ENCODE peak calls at places on chromosomes 7 and 10, in five cellular contexts. One of them, this sample, is unnamed.

GRCh38 chr10:72027498-72027897 is 60.9 kb downstream of the SPOCK2 start:
- DNase-seq in sigmoid colon: no peak
- DNase-seq in PC-9: peak; percentile 57
- DNase-seq in transverse colon: peak; percentile 68
- DNase-seq in MM.1S: no peak
- DNase-seq in this sample: peak; percentile 83

GRCh38 chr7:82210422-82211184 is 233.0 kb downstream of the CACNA2D1 start:
- DNase-seq in sigmoid colon: no peak
- DNase-seq in PC-9: no peak
- DNase-seq in transverse colon: no peak
- DNase-seq in MM.1S: no peak
- DNase-seq in this sample: no peak

GRCh38 chr7:47901542-47901941 is 46.7 kb downstream of the PKD1L1 start:
- DNase-seq in sigmoid colon: no peak
- DNase-seq in PC-9: peak; percentile 44
- DNase-seq in transverse colon: no peak
- DNase-seq in MM.1S: no peak
- DNase-seq in this sample: no peak

GRCh38 chr7:55073051-55073511 is 54.3 kb downstream of the EGFR start:
- DNase-seq in sigmoid colon: no peak
- DNase-seq in PC-9: no peak
- DNase-seq in transverse colon: no peak
- DNase-seq in MM.1S: no peak
- DNase-seq in this sample: no peak

GRCh38 chr7:150356265-150356897 is 12.2 kb upstream of the REPIN1 start:
- DNase-seq in sigmoid colon: peak; percentile 46
- DNase-seq in PC-9: no peak
- DNase-seq in transverse colon: no peak
- DNase-seq in MM.1S: peak; percentile 69
- DNase-seq in this sample: no peak

GRCh38 chr10:63769367-63769766 is 248.2 kb downstream of the REEP3 start:
- DNase-seq in sigmoid colon: no peak
- DNase-seq in PC-9: no peak
- DNase-seq in transverse colon: no peak
- DNase-seq in MM.1S: peak; percentile 27
- DNase-seq in this sample: no peak

GRCh38 chr7:137001478-137001877 is 133.0 kb downstream of the CHRM2 start:
- DNase-seq in sigmoid colon: no peak
- DNase-seq in PC-9: no peak
- DNase-seq in transverse colon: no peak
- DNase-seq in MM.1S: no peak
- DNase-seq in this sample: no peak

GRCh38 chr10:32348297-32349198 is 1.6 kb upstream of the EPC1 start:
- DNase-seq in sigmoid colon: no peak
- DNase-seq in PC-9: peak; percentile 18
- DNase-seq in transverse colon: no peak
- DNase-seq in MM.1S: no peak
- DNase-seq in this sample: no peak

GRCh38 chr7:13068032-13068431 is 380.6 kb downstream of the ARL4A start:
- DNase-seq in sigmoid colon: no peak
- DNase-seq in PC-9: no peak
- DNase-seq in transverse colon: no peak
- DNase-seq in MM.1S: no peak
- DNase-seq in this sample: no peak

GRCh38 chr7:101362334-101363195 is at the start of gene COL26A1:
- DNase-seq in sigmoid colon: no peak
- DNase-seq in PC-9: peak; percentile 37
- DNase-seq in transverse colon: peak; percentile 12
- DNase-seq in MM.1S: no peak
- DNase-seq in this sample: no peak

GRCh38 chr10:63866075-63866746 is 345.0 kb downstream of the REEP3 start:
- DNase-seq in sigmoid colon: peak; percentile 64
- DNase-seq in PC-9: peak; percentile 47
- DNase-seq in transverse colon: peak; percentile 27
- DNase-seq in MM.1S: peak; percentile 57
- DNase-seq in this sample: peak; percentile 43

GRCh38 chr10:94546616-94547175 is 1.1 kb downstream of the HELLS start:
- DNase-seq in sigmoid colon: no peak
- DNase-seq in PC-9: no peak
- DNase-seq in transverse colon: no peak
- DNase-seq in MM.1S: peak; percentile 24
- DNase-seq in this sample: no peak

GRCh38 chr10:110456523-110457091 is 41.1 kb upstream of the DUSP5 start:
- DNase-seq in sigmoid colon: peak; percentile 11
- DNase-seq in PC-9: peak; percentile 82
- DNase-seq in transverse colon: no peak
- DNase-seq in MM.1S: no peak
- DNase-seq in this sample: no peak

GRCh38 chr7:71303566-71303965 is 171.6 kb downstream of the GALNT17 start:
- DNase-seq in sigmoid colon: no peak
- DNase-seq in PC-9: no peak
- DNase-seq in transverse colon: no peak
- DNase-seq in MM.1S: no peak
- DNase-seq in this sample: no peak

GRCh38 chr10:14450041-14450491 is 119.3 kb upstream of the FRMD4A start:
- DNase-seq in sigmoid colon: no peak
- DNase-seq in PC-9: no peak
- DNase-seq in transverse colon: no peak
- DNase-seq in MM.1S: no peak
- DNase-seq in this sample: no peak

GRCh38 chr7:43076189-43076605 is 36.2 kb upstream of the HECW1 start:
- DNase-seq in sigmoid colon: no peak
- DNase-seq in PC-9: no peak
- DNase-seq in transverse colon: no peak
- DNase-seq in MM.1S: peak; percentile 93
- DNase-seq in this sample: no peak

GRCh38 chr7:47484923-47485639 is 96.8 kb downstream of the TNS3 start:
- DNase-seq in sigmoid colon: no peak
- DNase-seq in PC-9: no peak
- DNase-seq in transverse colon: no peak
- DNase-seq in MM.1S: no peak
- DNase-seq in this sample: no peak

GRCh38 chr7:131774419-131775220 is 218.2 kb upstream of the PODXL start:
- DNase-seq in sigmoid colon: no peak
- DNase-seq in PC-9: no peak
- DNase-seq in transverse colon: no peak
- DNase-seq in MM.1S: no peak
- DNase-seq in this sample: no peak

GRCh38 chr10:3992374-3993178 is 207.6 kb upstream of the KLF6 start:
- DNase-seq in sigmoid colon: no peak
- DNase-seq in PC-9: no peak
- DNase-seq in transverse colon: no peak
- DNase-seq in MM.1S: no peak
- DNase-seq in this sample: peak; percentile 4

GRCh38 chr10:77522268-77522809 is 115.3 kb downstream of the KCNMA1 start:
- DNase-seq in sigmoid colon: no peak
- DNase-seq in PC-9: no peak
- DNase-seq in transverse colon: no peak
- DNase-seq in MM.1S: no peak
- DNase-seq in this sample: no peak

GRCh38 chr10:132006966-132007365 is 25.2 kb upstream of the BNIP3 start:
- DNase-seq in sigmoid colon: no peak
- DNase-seq in PC-9: no peak
- DNase-seq in transverse colon: no peak
- DNase-seq in MM.1S: no peak
- DNase-seq in this sample: no peak

GRCh38 chr10:1086787-1087186 is 30.6 kb downstream of the WDR37 start:
- DNase-seq in sigmoid colon: no peak
- DNase-seq in PC-9: no peak
- DNase-seq in transverse colon: no peak
- DNase-seq in MM.1S: no peak
- DNase-seq in this sample: no peak

DNA sequence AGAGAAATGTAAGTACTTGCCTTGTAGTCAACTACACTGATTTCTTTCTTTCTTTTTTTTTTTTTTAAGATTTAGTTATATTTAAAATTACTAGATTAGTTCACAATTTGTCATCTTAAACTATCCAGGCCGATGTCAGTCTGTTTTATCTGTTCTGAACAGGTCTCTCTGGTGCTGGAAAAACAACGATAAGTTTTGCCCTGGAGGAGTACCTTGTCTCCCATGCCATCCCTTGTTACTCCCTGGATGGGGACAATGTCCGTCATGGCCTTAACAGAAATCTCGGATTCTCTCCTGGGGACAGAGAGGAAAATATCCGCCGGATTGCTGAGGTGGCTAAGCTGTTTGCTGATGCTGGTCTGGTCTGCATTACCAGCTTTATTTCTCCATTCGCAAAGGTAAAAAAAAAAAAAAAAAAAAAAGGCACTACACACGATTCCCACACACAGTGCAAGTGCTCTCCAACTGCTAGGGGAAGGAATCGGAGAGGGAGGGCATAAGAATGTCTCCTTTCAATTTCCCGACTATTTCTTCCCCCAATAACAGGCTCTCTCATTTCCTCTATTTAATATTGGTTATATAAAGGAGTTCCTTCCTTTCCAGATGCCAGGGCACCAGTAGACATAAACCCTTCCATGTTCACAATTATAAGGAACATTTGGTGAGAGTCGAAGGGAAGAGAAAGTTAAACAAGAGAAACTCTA is 53.4 kb downstream of the PAPSS2 start:
- DNase-seq in sigmoid colon: no peak
- DNase-seq in PC-9: no peak
- DNase-seq in transverse colon: no peak
- DNase-seq in MM.1S: no peak
- DNase-seq in this sample: no peak
- H3K36me3 ChIP-seq in sigmoid colon: no peaks in the 10 kb centered on the region
- H3K36me3 ChIP-seq in PC-9: no peaks in the 10 kb centered on the region
- H3K36me3 ChIP-seq in transverse colon: peaks cover 7% of the 10 kb centered on the region
- H3K36me3 ChIP-seq in MM.1S: no peaks in the 10 kb centered on the region
- H3K36me3 ChIP-seq in this sample: no peaks in the 10 kb centered on the region

GRCh38 chr10:73873163-73873842 is 1.1 kb downstream of the CAMK2G start:
- DNase-seq in sigmoid colon: no peak
- DNase-seq in PC-9: no peak
- DNase-seq in transverse colon: no peak
- DNase-seq in MM.1S: peak; percentile 3
- DNase-seq in this sample: no peak

GRCh38 chr10:73871295-73871914 is 3.0 kb downstream of the CAMK2G start:
- DNase-seq in sigmoid colon: no peak
- DNase-seq in PC-9: no peak
- DNase-seq in transverse colon: no peak
- DNase-seq in MM.1S: no peak
- DNase-seq in this sample: no peak

GRCh38 chr10:73874267-73875138 is at the start of gene CAMK2G:
- DNase-seq in sigmoid colon: peak; percentile 95
- DNase-seq in PC-9: peak; percentile 86
- DNase-seq in transverse colon: peak; percentile 89
- DNase-seq in MM.1S: peak; percentile 81
- DNase-seq in this sample: peak; percentile 87

GRCh38 chr10:73873843-73874215 is 526 bp downstream of the CAMK2G start:
- DNase-seq in sigmoid colon: no peak
- DNase-seq in PC-9: no peak
- DNase-seq in transverse colon: no peak
- DNase-seq in MM.1S: peak; percentile 6
- DNase-seq in this sample: no peak

GRCh38 chr10:73871915-73872710 is 2.2 kb downstream of the CAMK2G start:
- DNase-seq in sigmoid colon: peak; percentile 80
- DNase-seq in PC-9: peak; percentile 94
- DNase-seq in transverse colon: peak; percentile 79
- DNase-seq in MM.1S: no peak
- DNase-seq in this sample: peak; percentile 88
- TF ChIP-seq CTCF in sigmoid colon: peak; percentile 44
- TF ChIP-seq CTCF in PC-9: peak; percentile 58
- TF ChIP-seq CTCF in transverse colon: peak; percentile 53
- TF ChIP-seq CTCF in MM.1S: no peak
- TF ChIP-seq CTCF in this sample: no peak

GRCh38 chr7:142872106-142872675 is 13.4 kb downstream of the TRPV6 start:
- DNase-seq in sigmoid colon: no peak
- DNase-seq in PC-9: no peak
- DNase-seq in transverse colon: no peak
- DNase-seq in MM.1S: no peak
- DNase-seq in this sample: no peak

GRCh38 chr7:142874837-142875236 is 10.7 kb downstream of the TRPV6 start:
- DNase-seq in sigmoid colon: no peak
- DNase-seq in PC-9: no peak
- DNase-seq in transverse colon: no peak
- DNase-seq in MM.1S: no peak
- DNase-seq in this sample: no peak

GRCh38 chr7:142873871-142874270 is 11.7 kb downstream of the TRPV6 start:
- DNase-seq in sigmoid colon: no peak
- DNase-seq in PC-9: no peak
- DNase-seq in transverse colon: no peak
- DNase-seq in MM.1S: no peak
- DNase-seq in this sample: no peak

GRCh38 chr7:142874409-142874808 is 11.1 kb downstream of the TRPV6 start:
- DNase-seq in sigmoid colon: no peak
- DNase-seq in PC-9: no peak
- DNase-seq in transverse colon: no peak
- DNase-seq in MM.1S: no peak
- DNase-seq in this sample: no peak

DNA sequence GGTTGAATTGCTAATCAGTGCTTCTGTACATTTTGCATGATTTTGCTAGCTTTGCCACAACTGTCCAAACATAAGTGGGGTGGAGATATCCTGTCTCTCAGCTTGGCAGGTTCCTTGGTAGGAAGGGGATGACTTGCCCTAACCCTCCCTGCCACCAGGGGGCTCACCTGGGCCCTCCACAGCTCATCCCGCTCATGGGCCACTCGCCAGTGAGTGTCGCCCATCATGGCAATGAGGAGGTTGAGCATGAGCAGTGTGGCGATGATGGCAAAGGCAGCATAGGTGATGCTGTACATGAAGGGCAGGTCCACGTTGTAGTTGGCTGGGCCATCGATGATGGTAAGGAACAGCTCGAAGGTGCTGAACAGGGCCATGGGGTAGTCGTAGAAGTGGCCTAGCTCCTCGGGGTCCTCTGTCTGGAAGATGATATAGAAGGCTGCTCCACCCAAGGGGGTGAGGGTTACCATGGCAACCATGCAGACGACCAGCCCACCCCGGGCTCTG is 12.2 kb downstream of the TRPV6 start:
- DNase-seq in sigmoid colon: no peak
- DNase-seq in PC-9: no peak
- DNase-seq in transverse colon: no peak
- DNase-seq in MM.1S: peak; percentile 40
- DNase-seq in this sample: no peak
- H3K36me3 ChIP-seq in sigmoid colon: no peaks in the 10 kb centered on the region
- H3K36me3 ChIP-seq in PC-9: peaks cover 9% of the 10 kb centered on the region
- H3K36me3 ChIP-seq in transverse colon: no peaks in the 10 kb centered on the region
- H3K36me3 ChIP-seq in MM.1S: no peaks in the 10 kb centered on the region
- H3K36me3 ChIP-seq in this sample: no peaks in the 10 kb centered on the region

GRCh38 chr7:124959676-124960075 is 30.1 kb upstream of the POT1 start:
- DNase-seq in sigmoid colon: no peak
- DNase-seq in PC-9: no peak
- DNase-seq in transverse colon: no peak
- DNase-seq in MM.1S: no peak
- DNase-seq in this sample: no peak
- TF ChIP-seq CTCF in sigmoid colon: no peak
- TF ChIP-seq CTCF in PC-9: no peak
- TF ChIP-seq CTCF in transverse colon: no peak
- TF ChIP-seq CTCF in MM.1S: no peak
- TF ChIP-seq CTCF in this sample: no peak

GRCh38 chr7:158946771-158947170 is 90.4 kb downstream of the DYNC2I1 start:
- DNase-seq in sigmoid colon: no peak
- DNase-seq in PC-9: no peak
- DNase-seq in transverse colon: no peak
- DNase-seq in MM.1S: no peak
- DNase-seq in this sample: no peak
- H3K36me3 ChIP-seq in sigmoid colon: peaks cover 27% of the 10 kb centered on the region
- H3K36me3 ChIP-seq in PC-9: peaks cover 9% of the 10 kb centered on the region
- H3K36me3 ChIP-seq in transverse colon: peaks cover 28% of the 10 kb centered on the region
- H3K36me3 ChIP-seq in MM.1S: no peaks in the 10 kb centered on the region
- H3K36me3 ChIP-seq in this sample: peaks cover 6% of the 10 kb centered on the region

GRCh38 chr10:112898540-112899395 is 51.3 kb upstream of the TCF7L2 start:
- DNase-seq in sigmoid colon: no peak
- DNase-seq in PC-9: peak; percentile 12
- DNase-seq in transverse colon: peak; percentile 71
- DNase-seq in MM.1S: no peak
- DNase-seq in this sample: peak; percentile 77
- TF ChIP-seq CTCF in sigmoid colon: no peak
- TF ChIP-seq CTCF in PC-9: no peak
- TF ChIP-seq CTCF in transverse colon: no peak
- TF ChIP-seq CTCF in MM.1S: no peak
- TF ChIP-seq CTCF in this sample: no peak

This sample was measured in colonic mucosa.